ENCODE peak calls at places on chromosome X, in nine cellular contexts. One of them, this sample, is unnamed.

GRCh38 chrX:23333842-23334535 is 660 bp upstream of the PTCHD1 start:
- DNase-seq in psoas muscle: peak; percentile 59
- DNase-seq in coronary artery: no peak
- DNase-seq in A673: peak; percentile 1
- DNase-seq in uterus: no peak
- DNase-seq in WERI-Rb-1: peak; percentile 35
- DNase-seq in cardiac muscle cell: peak; percentile 49
- DNase-seq in AG09319: no peak
- DNase-seq in neural crest cell: no peak
- DNase-seq in this sample: peak; percentile 70

GRCh38 chrX:48800574-48801280 is 1.1 kb upstream of the HDAC6 start:
- DNase-seq in uterus: no peak
- DNase-seq in AG09319: no peak
- DNase-seq in coronary artery: no peak
- DNase-seq in A673: no peak
- DNase-seq in cardiac muscle cell: no peak
- DNase-seq in psoas muscle: no peak
- DNase-seq in WERI-Rb-1: peak; percentile 57
- DNase-seq in neural crest cell: no peak
- DNase-seq in this sample: no peak

GRCh38 chrX:102712216-102712966 is at the start of gene GPRASP2:
- DNase-seq in A673: peak; percentile 34
- DNase-seq in psoas muscle: peak; percentile 72
- DNase-seq in neural crest cell: peak; percentile 38
- DNase-seq in coronary artery: no peak
- DNase-seq in WERI-Rb-1: peak; percentile 56
- DNase-seq in AG09319: no peak
- DNase-seq in cardiac muscle cell: peak; percentile 55
- DNase-seq in uterus: peak; percentile 61
- DNase-seq in this sample: no peak

GRCh38 chrX:124338733-124339514 is 6.5 kb downstream of the TEX13D start:
- DNase-seq in coronary artery: no peak
- DNase-seq in neural crest cell: no peak
- DNase-seq in AG09319: no peak
- DNase-seq in A673: no peak
- DNase-seq in psoas muscle: no peak
- DNase-seq in WERI-Rb-1: no peak
- DNase-seq in uterus: no peak
- DNase-seq in cardiac muscle cell: no peak
- DNase-seq in this sample: no peak

GRCh38 chrX:40012800-40013682 is 84.7 kb downstream of the BCOR start:
- DNase-seq in psoas muscle: peak; percentile 85
- DNase-seq in WERI-Rb-1: peak; percentile 65
- DNase-seq in AG09319: no peak
- DNase-seq in neural crest cell: no peak
- DNase-seq in cardiac muscle cell: peak; percentile 85
- DNase-seq in coronary artery: peak; percentile 80
- DNase-seq in uterus: peak; percentile 76
- DNase-seq in A673: peak; percentile 49
- DNase-seq in this sample: peak; percentile 74

GRCh38 chrX:97685753-97686152 is 802.0 kb downstream of the RPA4 start:
- DNase-seq in neural crest cell: no peak
- DNase-seq in uterus: no peak
- DNase-seq in cardiac muscle cell: peak; percentile 61
- DNase-seq in WERI-Rb-1: peak; percentile 45
- DNase-seq in AG09319: no peak
- DNase-seq in psoas muscle: no peak
- DNase-seq in coronary artery: no peak
- DNase-seq in A673: peak; percentile 56
- DNase-seq in this sample: no peak

GRCh38 chrX:110421499-110422455 is 63.1 kb downstream of the RTL9 start:
- DNase-seq in cardiac muscle cell: no peak
- DNase-seq in uterus: no peak
- DNase-seq in psoas muscle: no peak
- DNase-seq in neural crest cell: no peak
- DNase-seq in WERI-Rb-1: no peak
- DNase-seq in A673: no peak
- DNase-seq in coronary artery: no peak
- DNase-seq in AG09319: no peak
- DNase-seq in this sample: no peak

GRCh38 chrX:8692886-8693285 is 39.1 kb downstream of the ANOS1 start:
- DNase-seq in coronary artery: no peak
- DNase-seq in psoas muscle: no peak
- DNase-seq in cardiac muscle cell: no peak
- DNase-seq in WERI-Rb-1: no peak
- DNase-seq in neural crest cell: no peak
- DNase-seq in A673: peak; percentile 53
- DNase-seq in AG09319: no peak
- DNase-seq in uterus: no peak
- DNase-seq in this sample: no peak

GRCh38 chrX:116972362-116972761 is 509.6 kb upstream of the CT83 start:
- DNase-seq in WERI-Rb-1: no peak
- DNase-seq in A673: no peak
- DNase-seq in uterus: no peak
- DNase-seq in neural crest cell: no peak
- DNase-seq in coronary artery: no peak
- DNase-seq in cardiac muscle cell: no peak
- DNase-seq in psoas muscle: no peak
- DNase-seq in AG09319: no peak
- DNase-seq in this sample: no peak

GRCh38 chrX:100647095-100647494 is 3.1 kb downstream of the SRPX2 start:
- DNase-seq in psoas muscle: peak; percentile 55
- DNase-seq in neural crest cell: no peak
- DNase-seq in WERI-Rb-1: no peak
- DNase-seq in cardiac muscle cell: no peak
- DNase-seq in coronary artery: no peak
- DNase-seq in A673: no peak
- DNase-seq in uterus: peak; percentile 33
- DNase-seq in AG09319: no peak
- DNase-seq in this sample: no peak
- TF ChIP-seq CTCF in psoas muscle: no peak
- TF ChIP-seq CTCF in neural crest cell: no peak
- TF ChIP-seq CTCF in WERI-Rb-1: no peak
- TF ChIP-seq CTCF in cardiac muscle cell: peak; percentile 13
- TF ChIP-seq CTCF in coronary artery: no peak
- TF ChIP-seq CTCF in A673: no peak
- TF ChIP-seq CTCF in uterus: no peak
- TF ChIP-seq CTCF in AG09319: no peak
- TF ChIP-seq CTCF in this sample: no peak

GRCh38 chrX:130801901-130802300 is 101.1 kb downstream of the ENOX2 start:
- DNase-seq in WERI-Rb-1: no peak
- DNase-seq in coronary artery: no peak
- DNase-seq in A673: no peak
- DNase-seq in uterus: no peak
- DNase-seq in neural crest cell: no peak
- DNase-seq in AG09319: no peak
- DNase-seq in psoas muscle: no peak
- DNase-seq in cardiac muscle cell: no peak
- DNase-seq in this sample: no peak
- TF ChIP-seq CTCF in WERI-Rb-1: no peak
- TF ChIP-seq CTCF in coronary artery: no peak
- TF ChIP-seq CTCF in A673: no peak
- TF ChIP-seq CTCF in uterus: no peak
- TF ChIP-seq CTCF in neural crest cell: no peak
- TF ChIP-seq CTCF in AG09319: no peak
- TF ChIP-seq CTCF in psoas muscle: no peak
- TF ChIP-seq CTCF in cardiac muscle cell: peak; percentile 33
- TF ChIP-seq CTCF in this sample: no peak

GRCh38 chrX:131792789-131793462 is 230.2 kb upstream of the STK26 start:
- DNase-seq in cardiac muscle cell: no peak
- DNase-seq in psoas muscle: peak; percentile 87
- DNase-seq in neural crest cell: no peak
- DNase-seq in A673: peak; percentile 91
- DNase-seq in AG09319: peak; percentile 88
- DNase-seq in coronary artery: peak; percentile 89
- DNase-seq in uterus: peak; percentile 89
- DNase-seq in WERI-Rb-1: peak; percentile 90
- DNase-seq in this sample: no peak

GRCh38 chrX:131795442-131796229 is 227.5 kb upstream of the STK26 start:
- DNase-seq in neural crest cell: no peak
- DNase-seq in uterus: no peak
- DNase-seq in cardiac muscle cell: no peak
- DNase-seq in coronary artery: no peak
- DNase-seq in WERI-Rb-1: no peak
- DNase-seq in AG09319: no peak
- DNase-seq in A673: no peak
- DNase-seq in psoas muscle: no peak
- DNase-seq in this sample: no peak

GRCh38 chrX:131791608-131792355 is 231.3 kb upstream of the STK26 start:
- DNase-seq in psoas muscle: no peak
- DNase-seq in uterus: no peak
- DNase-seq in A673: no peak
- DNase-seq in cardiac muscle cell: no peak
- DNase-seq in WERI-Rb-1: no peak
- DNase-seq in neural crest cell: no peak
- DNase-seq in AG09319: no peak
- DNase-seq in coronary artery: no peak
- DNase-seq in this sample: no peak

GRCh38 chrX:131789664-131790063 is 233.4 kb upstream of the STK26 start:
- DNase-seq in coronary artery: no peak
- DNase-seq in A673: no peak
- DNase-seq in psoas muscle: no peak
- DNase-seq in AG09319: no peak
- DNase-seq in neural crest cell: no peak
- DNase-seq in WERI-Rb-1: no peak
- DNase-seq in uterus: no peak
- DNase-seq in cardiac muscle cell: no peak
- DNase-seq in this sample: no peak

DNA sequence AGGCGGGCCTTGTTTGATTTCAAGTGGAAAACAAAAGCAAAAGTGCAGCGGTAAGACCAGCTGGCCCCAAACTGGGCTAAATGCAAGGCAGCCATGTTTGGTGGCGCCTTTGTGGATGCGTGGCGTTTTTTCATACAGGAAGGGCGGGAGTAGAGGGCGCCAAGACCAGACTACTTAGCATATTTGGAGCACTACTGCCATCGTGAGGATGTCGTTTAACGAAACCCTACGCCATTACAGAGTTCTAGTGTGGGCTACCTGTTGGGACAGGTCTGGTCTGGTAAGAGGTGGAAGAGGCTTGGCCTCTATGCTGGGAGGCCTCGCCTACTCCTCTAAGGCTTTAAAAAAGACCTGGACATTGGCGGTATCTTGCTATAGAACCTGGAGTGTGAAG is 230.7 kb upstream of the STK26 start:
- DNase-seq in cardiac muscle cell: no peak
- DNase-seq in AG09319: peak; percentile 90
- DNase-seq in neural crest cell: no peak
- DNase-seq in psoas muscle: peak; percentile 91
- DNase-seq in uterus: peak; percentile 90
- DNase-seq in A673: peak; percentile 90
- DNase-seq in WERI-Rb-1: peak; percentile 90
- DNase-seq in coronary artery: peak; percentile 93
- DNase-seq in this sample: no peak
- TF ChIP-seq CTCF in cardiac muscle cell: no peak
- TF ChIP-seq CTCF in AG09319: peak; percentile 39
- TF ChIP-seq CTCF in neural crest cell: no peak
- TF ChIP-seq CTCF in psoas muscle: peak; percentile 58
- TF ChIP-seq CTCF in uterus: peak; percentile 61
- TF ChIP-seq CTCF in A673: peak; percentile 53
- TF ChIP-seq CTCF in WERI-Rb-1: peak; percentile 52
- TF ChIP-seq CTCF in coronary artery: no peak
- TF ChIP-seq CTCF in this sample: no peak

GRCh38 chrX:107541244-107541643 is 87.1 kb upstream of the PRPS1 start:
- DNase-seq in WERI-Rb-1: no peak
- DNase-seq in AG09319: peak; percentile 43
- DNase-seq in uterus: no peak
- DNase-seq in neural crest cell: no peak
- DNase-seq in psoas muscle: no peak
- DNase-seq in cardiac muscle cell: no peak
- DNase-seq in coronary artery: no peak
- DNase-seq in A673: no peak
- DNase-seq in this sample: no peak

GRCh38 chrX:107542500-107542899 is 85.8 kb upstream of the PRPS1 start:
- DNase-seq in WERI-Rb-1: peak; percentile 17
- DNase-seq in neural crest cell: peak; percentile 2
- DNase-seq in psoas muscle: no peak
- DNase-seq in coronary artery: no peak
- DNase-seq in cardiac muscle cell: no peak
- DNase-seq in uterus: no peak
- DNase-seq in AG09319: no peak
- DNase-seq in A673: peak; percentile 22
- DNase-seq in this sample: no peak

DNA sequence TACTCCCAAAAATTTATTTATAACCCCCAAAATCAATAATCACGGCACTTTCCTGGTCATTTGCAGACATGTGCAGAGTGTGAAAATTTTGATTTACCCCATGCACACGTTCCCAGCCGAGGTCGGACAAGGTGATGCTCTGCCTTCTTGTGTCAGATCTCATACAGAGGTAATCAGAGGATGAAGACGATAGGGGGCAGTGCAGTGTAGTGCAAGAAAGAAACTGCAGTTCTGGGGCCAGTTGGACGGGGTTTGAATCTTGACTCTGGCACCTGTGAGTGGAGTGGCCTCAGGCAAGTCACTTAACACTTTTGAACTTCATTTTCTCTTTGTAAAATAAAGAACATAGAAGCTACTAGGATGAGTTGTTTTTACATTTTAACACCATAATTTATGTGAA is 88.4 kb downstream of the FRMPD3 start:
- DNase-seq in AG09319: no peak
- DNase-seq in uterus: no peak
- DNase-seq in A673: peak; percentile 21
- DNase-seq in psoas muscle: no peak
- DNase-seq in cardiac muscle cell: peak; percentile 67
- DNase-seq in WERI-Rb-1: peak; percentile 41
- DNase-seq in neural crest cell: peak; percentile 8
- DNase-seq in coronary artery: no peak
- DNase-seq in this sample: no peak
- TF ChIP-seq CTCF in AG09319: peak; percentile 53
- TF ChIP-seq CTCF in uterus: no peak
- TF ChIP-seq CTCF in A673: peak; percentile 62
- TF ChIP-seq CTCF in psoas muscle: peak; percentile 22
- TF ChIP-seq CTCF in cardiac muscle cell: peak; percentile 51
- TF ChIP-seq CTCF in WERI-Rb-1: peak; percentile 69
- TF ChIP-seq CTCF in neural crest cell: peak; percentile 54
- TF ChIP-seq CTCF in coronary artery: no peak
- TF ChIP-seq CTCF in this sample: peak; percentile 56

This sample was measured in type B pancreatic cell.